ENCODE peak calls at places on chromosomes 2 and 18, in nine cellular contexts. One of them, this sample, is unnamed.

GRCh38 chr2:24050041-24050655 is 607 bp downstream of the FKBP1B start:
- DNase-seq in GM06990: peak; percentile 20
- DNase-seq in pancreas: peak; percentile 22
- DNase-seq in NB4: no peak
- DNase-seq in GM13977: no peak
- DNase-seq in HL-60: no peak
- DNase-seq in dorsolateral prefrontal cortex: no peak
- DNase-seq in endodermal cell: peak; percentile 81
- DNase-seq in MCF 10A: no peak
- DNase-seq in this sample: peak; percentile 24

GRCh38 chr2:69149631-69150215 is 136.7 kb downstream of the ANTXR1 start:
- DNase-seq in HL-60: no peak
- DNase-seq in endodermal cell: peak; percentile 90
- DNase-seq in pancreas: no peak
- DNase-seq in GM13977: no peak
- DNase-seq in dorsolateral prefrontal cortex: no peak
- DNase-seq in MCF 10A: peak; percentile 23
- DNase-seq in GM06990: no peak
- DNase-seq in NB4: peak; percentile 24
- DNase-seq in this sample: no peak

GRCh38 chr18:50405582-50406271 is 30.9 kb downstream of the SKA1 start:
- DNase-seq in dorsolateral prefrontal cortex: no peak
- DNase-seq in GM06990: no peak
- DNase-seq in pancreas: no peak
- DNase-seq in NB4: no peak
- DNase-seq in GM13977: no peak
- DNase-seq in HL-60: no peak
- DNase-seq in MCF 10A: no peak
- DNase-seq in endodermal cell: no peak
- DNase-seq in this sample: no peak

GRCh38 chr2:120760446-120761135 is 24.9 kb downstream of the GLI2 start:
- DNase-seq in GM06990: no peak
- DNase-seq in MCF 10A: no peak
- DNase-seq in dorsolateral prefrontal cortex: peak; percentile 6
- DNase-seq in GM13977: no peak
- DNase-seq in endodermal cell: peak; percentile 45
- DNase-seq in NB4: no peak
- DNase-seq in pancreas: no peak
- DNase-seq in HL-60: no peak
- DNase-seq in this sample: no peak

GRCh38 chr2:105076121-105076520 is 38.3 kb downstream of the MRPS9 start:
- DNase-seq in HL-60: no peak
- DNase-seq in endodermal cell: no peak
- DNase-seq in NB4: no peak
- DNase-seq in GM06990: no peak
- DNase-seq in dorsolateral prefrontal cortex: no peak
- DNase-seq in GM13977: no peak
- DNase-seq in pancreas: no peak
- DNase-seq in MCF 10A: no peak
- DNase-seq in this sample: no peak

GRCh38 chr18:43274526-43274925 is 2.8 kb downstream of the SYT4 start:
- DNase-seq in GM06990: no peak
- DNase-seq in pancreas: no peak
- DNase-seq in GM13977: no peak
- DNase-seq in NB4: no peak
- DNase-seq in MCF 10A: no peak
- DNase-seq in dorsolateral prefrontal cortex: no peak
- DNase-seq in HL-60: no peak
- DNase-seq in endodermal cell: no peak
- DNase-seq in this sample: no peak

GRCh38 chr2:204691911-204692510 is 146.7 kb downstream of the PARD3B start:
- DNase-seq in pancreas: peak; percentile 30
- DNase-seq in dorsolateral prefrontal cortex: no peak
- DNase-seq in GM06990: no peak
- DNase-seq in NB4: peak; percentile 76
- DNase-seq in HL-60: peak; percentile 32
- DNase-seq in MCF 10A: peak; percentile 86
- DNase-seq in endodermal cell: peak; percentile 76
- DNase-seq in GM13977: peak; percentile 7
- DNase-seq in this sample: no peak

GRCh38 chr2:98768765-98769476 is 38.0 kb upstream of the MGAT4A start:
- DNase-seq in GM06990: no peak
- DNase-seq in pancreas: peak; percentile 41
- DNase-seq in HL-60: no peak
- DNase-seq in endodermal cell: no peak
- DNase-seq in dorsolateral prefrontal cortex: no peak
- DNase-seq in MCF 10A: peak; percentile 62
- DNase-seq in NB4: no peak
- DNase-seq in GM13977: no peak
- DNase-seq in this sample: no peak

GRCh38 chr2:29015701-29016470 is 34.8 kb downstream of the TOGARAM2 start:
- DNase-seq in dorsolateral prefrontal cortex: no peak
- DNase-seq in MCF 10A: no peak
- DNase-seq in HL-60: no peak
- DNase-seq in GM13977: no peak
- DNase-seq in pancreas: no peak
- DNase-seq in NB4: peak; percentile 21
- DNase-seq in endodermal cell: no peak
- DNase-seq in GM06990: no peak
- DNase-seq in this sample: no peak

GRCh38 chr2:238042849-238043584 is 17.8 kb upstream of the SCLY start:
- DNase-seq in GM13977: no peak
- DNase-seq in endodermal cell: no peak
- DNase-seq in GM06990: no peak
- DNase-seq in dorsolateral prefrontal cortex: no peak
- DNase-seq in MCF 10A: no peak
- DNase-seq in NB4: no peak
- DNase-seq in HL-60: no peak
- DNase-seq in pancreas: peak; percentile 86
- DNase-seq in this sample: no peak

GRCh38 chr2:216873573-216873972 is 13.7 kb upstream of the TNP1 start:
- DNase-seq in dorsolateral prefrontal cortex: no peak
- DNase-seq in NB4: no peak
- DNase-seq in pancreas: no peak
- DNase-seq in GM13977: no peak
- DNase-seq in endodermal cell: no peak
- DNase-seq in GM06990: no peak
- DNase-seq in HL-60: no peak
- DNase-seq in MCF 10A: no peak
- DNase-seq in this sample: no peak

GRCh38 chr2:26735096-26735495 is 29.0 kb upstream of the SLC35F6 start:
- DNase-seq in NB4: no peak
- DNase-seq in GM13977: no peak
- DNase-seq in HL-60: no peak
- DNase-seq in pancreas: no peak
- DNase-seq in endodermal cell: no peak
- DNase-seq in GM06990: no peak
- DNase-seq in MCF 10A: peak; percentile 74
- DNase-seq in dorsolateral prefrontal cortex: no peak
- DNase-seq in this sample: no peak

GRCh38 chr2:100960688-100961087 is 41.4 kb upstream of the RPL31 start:
- DNase-seq in MCF 10A: no peak
- DNase-seq in GM06990: no peak
- DNase-seq in dorsolateral prefrontal cortex: no peak
- DNase-seq in endodermal cell: no peak
- DNase-seq in pancreas: no peak
- DNase-seq in HL-60: no peak
- DNase-seq in NB4: no peak
- DNase-seq in GM13977: no peak
- DNase-seq in this sample: no peak

GRCh38 chr2:174606336-174606735 is 8.7 kb upstream of the WIPF1 start:
- DNase-seq in NB4: no peak
- DNase-seq in dorsolateral prefrontal cortex: no peak
- DNase-seq in HL-60: no peak
- DNase-seq in endodermal cell: no peak
- DNase-seq in GM06990: no peak
- DNase-seq in MCF 10A: peak; percentile 95
- DNase-seq in pancreas: no peak
- DNase-seq in GM13977: no peak
- DNase-seq in this sample: no peak

DNA sequence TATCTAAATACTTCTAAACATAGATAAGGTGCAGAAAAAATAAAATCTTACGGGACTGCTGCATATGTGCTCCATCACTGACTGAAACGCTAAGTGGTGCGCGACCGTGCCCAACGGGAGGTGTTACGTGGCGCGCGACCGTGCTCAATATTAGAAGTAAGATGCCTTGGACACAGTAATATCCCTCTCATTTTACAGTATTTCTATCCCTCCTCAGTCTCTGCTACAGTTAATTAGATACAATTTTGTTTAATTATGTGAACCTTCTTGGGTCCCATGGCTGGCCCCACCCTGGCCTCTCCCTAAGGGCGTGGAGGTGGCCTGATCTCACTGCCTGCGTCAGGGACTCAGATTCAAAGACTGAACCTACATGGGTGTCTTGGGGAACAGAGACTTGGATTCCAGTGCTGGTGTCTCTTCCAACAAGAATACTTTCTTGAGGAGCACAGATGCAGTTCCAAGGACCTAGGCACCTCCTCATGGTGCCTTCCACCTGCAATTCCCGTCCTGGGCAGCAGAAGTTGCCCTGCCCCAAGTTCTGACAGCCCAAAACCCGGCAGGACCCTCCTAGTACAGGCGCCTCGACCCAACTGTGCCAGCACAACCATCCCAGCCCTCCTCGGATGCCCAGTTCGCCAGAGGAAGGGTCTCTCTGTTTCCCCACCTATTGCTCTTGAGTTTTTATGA is 59.2 kb downstream of the PARD6G start:
- DNase-seq in dorsolateral prefrontal cortex: no peak
- DNase-seq in endodermal cell: no peak
- DNase-seq in GM06990: no peak
- DNase-seq in HL-60: no peak
- DNase-seq in NB4: no peak
- DNase-seq in MCF 10A: no peak
- DNase-seq in pancreas: no peak
- DNase-seq in GM13977: no peak
- DNase-seq in this sample: no peak
- TF ChIP-seq CTCF in dorsolateral prefrontal cortex: no peak
- TF ChIP-seq CTCF in endodermal cell: no peak
- TF ChIP-seq CTCF in GM06990: no peak
- TF ChIP-seq CTCF in HL-60: no peak
- TF ChIP-seq CTCF in NB4: no peak
- TF ChIP-seq CTCF in MCF 10A: no peak
- TF ChIP-seq CTCF in pancreas: no peak
- TF ChIP-seq CTCF in GM13977: no peak
- TF ChIP-seq CTCF in this sample: no peak

DNA sequence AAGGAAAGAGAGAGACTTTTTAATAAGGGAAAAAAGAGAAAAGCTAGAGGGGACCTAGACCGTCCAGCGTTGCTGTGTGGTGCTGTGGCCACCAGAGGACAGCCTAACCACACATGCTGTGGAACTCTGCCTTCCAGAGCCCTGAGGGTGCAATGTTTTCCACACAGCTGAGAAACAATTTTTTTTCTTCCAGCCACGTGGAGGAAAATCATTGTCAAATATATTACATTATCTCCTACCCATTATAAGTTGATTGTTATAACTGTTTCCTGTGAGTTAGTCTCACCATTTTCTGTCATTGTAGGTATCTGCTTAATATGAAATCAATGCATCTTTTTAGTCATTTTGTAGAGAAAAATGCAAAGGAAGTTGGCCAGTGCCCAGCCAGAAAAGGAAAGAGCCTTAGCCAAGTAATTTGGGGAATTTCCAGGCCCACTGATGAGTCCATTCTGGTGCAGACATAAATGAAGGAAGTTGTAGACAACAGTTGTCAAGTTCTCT is 5.9 kb upstream of the MRPL19 start:
- DNase-seq in pancreas: peak; percentile 55
- DNase-seq in HL-60: peak; percentile 45
- DNase-seq in endodermal cell: peak; percentile 83
- DNase-seq in GM13977: peak; percentile 48
- DNase-seq in GM06990: no peak
- DNase-seq in dorsolateral prefrontal cortex: peak; percentile 66
- DNase-seq in NB4: peak; percentile 68
- DNase-seq in MCF 10A: peak; percentile 77
- DNase-seq in this sample: peak; percentile 23
- TF ChIP-seq CTCF in pancreas: peak; percentile 96
- TF ChIP-seq CTCF in HL-60: peak; percentile 99
- TF ChIP-seq CTCF in endodermal cell: peak; percentile 98
- TF ChIP-seq CTCF in GM13977: peak; percentile 99
- TF ChIP-seq CTCF in GM06990: peak; percentile 100
- TF ChIP-seq CTCF in dorsolateral prefrontal cortex: peak; percentile 95
- TF ChIP-seq CTCF in NB4: peak; percentile 100
- TF ChIP-seq CTCF in MCF 10A: peak; percentile 97
- TF ChIP-seq CTCF in this sample: peak; percentile 79

GRCh38 chr2:17171446-17172049 is 346.7 kb downstream of the RAD51AP2 start:
- DNase-seq in HL-60: peak; percentile 4
- DNase-seq in MCF 10A: peak; percentile 63
- DNase-seq in pancreas: no peak
- DNase-seq in dorsolateral prefrontal cortex: no peak
- DNase-seq in NB4: peak; percentile 36
- DNase-seq in GM06990: no peak
- DNase-seq in endodermal cell: peak; percentile 89
- DNase-seq in GM13977: no peak
- DNase-seq in this sample: no peak
- TF ChIP-seq CTCF in HL-60: peak; percentile 48
- TF ChIP-seq CTCF in MCF 10A: peak; percentile 39
- TF ChIP-seq CTCF in pancreas: peak; percentile 36
- TF ChIP-seq CTCF in dorsolateral prefrontal cortex: peak; percentile 31
- TF ChIP-seq CTCF in NB4: peak; percentile 61
- TF ChIP-seq CTCF in GM06990: peak; percentile 61
- TF ChIP-seq CTCF in endodermal cell: peak; percentile 83
- TF ChIP-seq CTCF in GM13977: peak; percentile 38
- TF ChIP-seq CTCF in this sample: no peak

GRCh38 chr2:44247924-44248323 is 27.4 kb upstream of the SLC3A1 start:
- DNase-seq in pancreas: no peak
- DNase-seq in HL-60: no peak
- DNase-seq in NB4: peak; percentile 37
- DNase-seq in GM06990: no peak
- DNase-seq in endodermal cell: peak; percentile 81
- DNase-seq in GM13977: no peak
- DNase-seq in dorsolateral prefrontal cortex: no peak
- DNase-seq in MCF 10A: no peak
- DNase-seq in this sample: no peak
- TF ChIP-seq CTCF in pancreas: no peak
- TF ChIP-seq CTCF in HL-60: no peak
- TF ChIP-seq CTCF in NB4: peak; percentile 26
- TF ChIP-seq CTCF in GM06990: peak; percentile 29
- TF ChIP-seq CTCF in endodermal cell: peak; percentile 81
- TF ChIP-seq CTCF in GM13977: no peak
- TF ChIP-seq CTCF in dorsolateral prefrontal cortex: no peak
- TF ChIP-seq CTCF in MCF 10A: no peak
- TF ChIP-seq CTCF in this sample: no peak

DNA sequence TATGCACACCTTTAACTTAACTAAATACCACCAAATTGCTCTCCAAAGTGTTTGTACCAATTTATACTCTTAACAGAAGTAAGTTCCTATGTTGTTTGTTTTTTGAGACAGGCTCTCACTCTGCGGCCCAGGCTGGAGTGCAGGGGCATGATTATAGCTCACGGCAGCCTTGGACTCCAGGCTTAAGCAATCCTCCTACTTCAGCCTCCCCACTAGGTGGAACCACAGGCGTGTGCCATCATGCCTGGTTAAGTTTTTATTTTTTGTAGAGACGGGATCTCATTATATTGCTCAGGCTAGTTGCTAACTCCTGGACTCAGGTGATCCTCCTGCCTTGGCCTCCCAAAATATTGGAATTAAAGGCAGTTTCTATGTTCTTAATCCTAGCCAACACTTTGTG is 13.1 kb upstream of the NAB1 start:
- DNase-seq in MCF 10A: peak; percentile 60
- DNase-seq in NB4: peak; percentile 17
- DNase-seq in GM06990: no peak
- DNase-seq in pancreas: no peak
- DNase-seq in endodermal cell: no peak
- DNase-seq in GM13977: no peak
- DNase-seq in HL-60: no peak
- DNase-seq in dorsolateral prefrontal cortex: no peak
- DNase-seq in this sample: no peak
- TF ChIP-seq CTCF in MCF 10A: peak; percentile 12
- TF ChIP-seq CTCF in NB4: no peak
- TF ChIP-seq CTCF in GM06990: peak; percentile 47
- TF ChIP-seq CTCF in pancreas: no peak
- TF ChIP-seq CTCF in endodermal cell: peak; percentile 15
- TF ChIP-seq CTCF in GM13977: peak; percentile 37
- TF ChIP-seq CTCF in HL-60: no peak
- TF ChIP-seq CTCF in dorsolateral prefrontal cortex: no peak
- TF ChIP-seq CTCF in this sample: no peak

This sample was measured in activated B cell treated with CpG ODN at 0.5 μM for 24 hours.